ENCODE peak calls at places on chromosomes 4 and X, in four cellular contexts. One of them, this sample, is unnamed.
A peak's percentile ranks its signal among the peaks of the same experiment; 100 is the strongest.

GRCh38 chr4:107835409-107835808 is 10.7 kb downstream of the SGMS2 start:
- DNase-seq in renal cortical epithelial cell: peak; percentile 77
- DNase-seq in cerebellum: no peak
- DNase-seq in AG10803: peak; percentile 44
- DNase-seq in this sample: no peak

GRCh38 chr4:81715335-81715734 is 243.6 kb upstream of the RASGEF1B start:
- DNase-seq in renal cortical epithelial cell: no peak
- DNase-seq in cerebellum: no peak
- DNase-seq in AG10803: no peak
- DNase-seq in this sample: no peak

GRCh38 chr4:98467627-98468072 is 190.8 kb downstream of the TSPAN5 start:
- DNase-seq in renal cortical epithelial cell: peak; percentile 90
- DNase-seq in cerebellum: peak; percentile 82
- DNase-seq in AG10803: peak; percentile 93
- DNase-seq in this sample: peak; percentile 81

GRCh38 chr4:122458625-122459024 is 2.1 kb upstream of the IL2 start:
- DNase-seq in renal cortical epithelial cell: peak; percentile 75
- DNase-seq in cerebellum: no peak
- DNase-seq in AG10803: peak; percentile 21
- DNase-seq in this sample: no peak

GRCh38 chrX:38514014-38514854 is 47.1 kb upstream of the TSPAN7 start:
- DNase-seq in renal cortical epithelial cell: peak; percentile 65
- DNase-seq in cerebellum: peak; percentile 64
- DNase-seq in AG10803: no peak
- DNase-seq in this sample: no peak

GRCh38 chrX:17022205-17022604 is 75.7 kb downstream of the REPS2 start:
- DNase-seq in renal cortical epithelial cell: peak; percentile 78
- DNase-seq in cerebellum: no peak
- DNase-seq in AG10803: peak; percentile 63
- DNase-seq in this sample: peak; percentile 7

GRCh38 chr4:159926871-159927270 is 824.0 kb downstream of the RAPGEF2 start:
- DNase-seq in renal cortical epithelial cell: peak; percentile 55
- DNase-seq in cerebellum: no peak
- DNase-seq in AG10803: no peak
- DNase-seq in this sample: no peak

GRCh38 chrX:135389717-135390116 is 32.0 kb upstream of the SMIM10L2A start:
- DNase-seq in renal cortical epithelial cell: peak; percentile 94
- DNase-seq in cerebellum: no peak
- DNase-seq in AG10803: no peak
- DNase-seq in this sample: no peak

GRCh38 chr4:13950491-13950890 is 323.0 kb upstream of the BOD1L1 start:
- DNase-seq in renal cortical epithelial cell: no peak
- DNase-seq in cerebellum: no peak
- DNase-seq in AG10803: no peak
- DNase-seq in this sample: no peak

This sample was measured in smooth muscle cell of the brain vasculature.